ENCODE peak calls at places on chromosome 7, in six cellular contexts. D, M, L, B, O and J are unnamed samples.

GRCh38 chr7:157337316-157338149 is 729 bp downstream of the DNAJB6 start:
- DNase-seq in D (no peak), M (peak; percentile 67), L (no peak), B (no peak), O (no peak), J (peak; percentile 47)

GRCh38 chr7:136528329-136528728 is 340.1 kb upstream of the CHRM2 start:
- DNase-seq in D (no peak), M (peak; percentile 88), L (peak; percentile 46), B (peak; percentile 38), O (no peak), J (peak; percentile 57)

GRCh38 chr7:112449353-112449752 is 907 bp upstream of the IFRD1 start:
- DNase-seq in D (no peak), M (peak; percentile 47), L (no peak), B (no peak), O (peak; percentile 59), J (peak; percentile 48)

GRCh38 chr7:27607210-27607606 is 55.5 kb downstream of the HIBADH start:
- DNase-seq in D (no peak), M (no peak), L (no peak), B (no peak), O (no peak), J (no peak)

GRCh38 chr7:42931834-42932651 is at the start of the genes MRPL32 and PSMA2:
- DNase-seq in D (peak; percentile 91), M (peak; percentile 97), L (peak; percentile 93), B (peak; percentile 85), O (peak; percentile 95), J (peak; percentile 98)

GRCh38 chr7:4878336-4879335 is 4.9 kb downstream of the RADIL start:
- DNase-seq in D (no peak), M (no peak), L (no peak), B (no peak), O (no peak), J (no peak)

GRCh38 chr7:90772410-90772809 is 176.3 kb downstream of the CDK14 start:
- DNase-seq in D (no peak), M (no peak), L (no peak), B (no peak), O (no peak), J (no peak)

GRCh38 chr7:114901771-114902170 is 20.1 kb upstream of the MDFIC start:
- DNase-seq in D (no peak), M (peak; percentile 26), L (no peak), B (no peak), O (peak; percentile 85), J (peak; percentile 30)

GRCh38 chr7:55774327-55775050 is 88.1 kb downstream of the SEPTIN14 start:
- DNase-seq in D (no peak), M (no peak), L (no peak), B (no peak), O (no peak), J (no peak)

GRCh38 chr7:44113764-44114354 is 9.5 kb downstream of the POLD2 start:
- DNase-seq in D (no peak), M (no peak), L (no peak), B (no peak), O (no peak), J (no peak)

GRCh38 chr7:112067609-112068540 is 138.3 kb downstream of the DOCK4 start:
- DNase-seq in D (no peak), M (no peak), L (no peak), B (no peak), O (no peak), J (no peak)

GRCh38 chr7:3260425-3260762 is 40.7 kb upstream of the SDK1 start:
- DNase-seq in D (no peak), M (peak; percentile 41), L (no peak), B (peak; percentile 5), O (no peak), J (no peak)

GRCh38 chr7:88224596-88225275 is 4.9 kb upstream of the SRI start:
- DNase-seq in D (no peak), M (peak; percentile 43), L (no peak), B (no peak), O (no peak), J (peak; percentile 54)

DNA sequence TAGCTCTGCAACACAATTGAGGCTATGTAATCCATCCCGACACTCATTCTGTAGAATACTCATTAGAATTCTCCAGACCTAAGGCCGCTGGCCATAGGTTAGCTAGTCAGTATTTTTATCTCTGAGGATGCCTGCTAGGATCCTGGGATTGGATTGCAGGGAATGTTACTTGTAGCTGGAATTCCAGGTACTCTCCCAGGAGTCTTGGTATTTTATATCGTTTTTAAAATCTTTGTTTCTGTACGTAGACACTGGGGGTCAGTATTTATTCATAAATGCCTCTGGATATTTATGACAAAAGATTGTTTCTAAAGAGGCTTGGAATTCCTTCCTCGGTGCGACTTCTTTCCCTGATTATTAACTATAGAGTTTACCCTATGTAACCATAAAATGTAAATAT is 40.1 kb downstream of the BPGM start:
- DNase-seq in D (no peak), M (peak; percentile 43), L (no peak), B (no peak), O (no peak), J (peak; percentile 38)
- TF ChIP-seq CTCF in D (peak; percentile 31), M (peak; percentile 72), L (peak; percentile 49), B (no peak), O (peak; percentile 46), J (peak; percentile 73)

DNA sequence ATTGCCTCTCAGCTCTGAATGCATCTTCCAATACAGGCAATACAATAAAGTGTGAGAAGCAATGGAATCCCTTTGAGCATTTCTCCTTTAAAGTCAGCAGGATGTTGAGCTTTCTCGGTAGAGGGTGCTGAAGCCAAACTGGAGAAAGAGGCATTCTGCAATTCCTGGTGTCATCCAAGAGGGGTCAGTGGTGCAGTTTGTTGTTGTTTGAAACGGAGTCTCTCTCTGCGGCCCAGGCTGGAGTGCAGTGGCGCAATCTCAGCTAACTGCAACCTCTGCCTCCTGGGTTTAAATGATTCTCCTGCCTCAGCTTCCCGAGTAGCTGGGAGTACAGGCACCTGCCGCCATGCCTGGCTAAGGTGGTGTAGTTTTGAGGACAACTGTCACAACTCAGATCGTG is 486.5 kb downstream of the CALN1 start:
- DNase-seq in D (no peak), M (no peak), L (no peak), B (no peak), O (no peak), J (no peak)
- TF ChIP-seq CTCF in D (no peak), M (no peak), L (no peak), B (peak; percentile 4), O (peak; percentile 10), J (no peak)

GRCh38 chr7:19709249-19709578 is 377 bp upstream of the POLR1F start:
- DNase-seq in D (no peak), M (no peak), L (no peak), B (no peak), O (no peak), J (no peak)
- TF ChIP-seq CTCF in D (no peak), M (no peak), L (no peak), B (no peak), O (no peak), J (peak; percentile 61)

GRCh38 chr7:117157121-117157870 is 165.6 kb downstream of the WNT2 start:
- DNase-seq in D (peak; percentile 27), M (peak; percentile 87), L (peak; percentile 59), B (peak; percentile 82), O (no peak), J (peak; percentile 81)
- TF ChIP-seq CTCF in D (no peak), M (peak; percentile 44), L (peak; percentile 48), B (peak; percentile 42), O (no peak), J (peak; percentile 70)

GRCh38 chr7:29107056-29107455 is 39.3 kb downstream of the CPVL start:
- DNase-seq in D (no peak), M (no peak), L (no peak), B (no peak), O (no peak), J (no peak)
- TF ChIP-seq CTCF in D (no peak), M (no peak), L (no peak), B (no peak), O (no peak), J (no peak)

DNA sequence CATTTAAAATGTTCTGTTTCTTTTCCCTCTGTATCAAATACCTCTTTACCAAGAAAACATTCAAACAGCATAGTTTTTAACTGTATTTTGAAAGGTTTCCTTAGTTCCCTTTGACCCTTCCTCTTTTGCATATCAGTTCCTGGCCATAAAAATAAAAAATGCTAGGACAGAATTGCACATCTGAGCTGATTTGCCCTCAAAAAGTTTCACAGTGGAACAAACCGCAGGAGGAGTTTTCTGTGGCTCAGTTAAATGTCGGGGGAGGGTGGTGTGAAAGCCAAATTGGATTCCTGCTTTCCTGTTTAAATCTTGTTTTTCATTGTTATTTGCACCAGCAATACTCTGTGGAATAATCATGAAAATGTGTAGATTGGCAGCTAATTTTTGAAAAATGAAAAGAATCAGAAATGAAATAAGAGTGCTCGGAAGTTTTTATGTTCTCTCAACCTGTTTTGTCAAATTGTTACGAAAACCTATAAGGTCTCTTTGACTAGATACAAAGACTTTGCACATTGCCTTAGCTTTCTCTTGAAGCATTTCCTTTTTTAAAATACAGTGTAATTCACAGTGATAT is 8.2 kb downstream of the IKZF1 start:
- DNase-seq in D (no peak), M (no peak), L (no peak), B (no peak), O (no peak), J (no peak)
- TF ChIP-seq CTCF in D (no peak), M (no peak), L (no peak), B (no peak), O (no peak), J (no peak)

DNA sequence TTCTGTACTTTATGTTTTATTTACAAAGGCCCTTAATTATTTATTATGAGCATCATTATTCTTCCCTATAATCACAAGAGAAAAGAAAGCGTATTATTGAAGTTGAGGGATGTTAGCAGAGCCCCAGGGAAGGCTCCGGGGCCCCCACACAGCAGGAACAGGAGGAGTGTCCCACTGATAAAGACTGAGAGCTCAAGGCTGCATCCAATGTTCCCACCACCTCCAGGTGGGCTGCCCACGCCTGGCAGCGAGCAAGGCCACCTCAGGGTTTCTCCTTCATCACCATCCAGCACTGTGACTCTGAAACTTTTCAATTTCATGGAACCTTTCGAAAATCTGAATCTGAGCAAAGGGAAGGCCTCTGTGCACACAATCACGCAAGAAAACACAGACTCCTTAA is 35.9 kb upstream of the WIPF3 start:
- DNase-seq in D (no peak), M (no peak), L (no peak), B (no peak), O (no peak), J (no peak)
- TF ChIP-seq CTCF in D (no peak), M (no peak), L (no peak), B (no peak), O (no peak), J (no peak)

GRCh38 chr7:22724861-22725260 is 2.1 kb upstream of the IL6 start:
- DNase-seq in D (no peak), M (no peak), L (no peak), B (no peak), O (no peak), J (no peak)

GRCh38 chr7:22726345-22726848 is 603 bp upstream of the IL6 start:
- DNase-seq in D (no peak), M (peak; percentile 90), L (peak; percentile 62), B (no peak), O (peak; percentile 37), J (peak; percentile 74)

GRCh38 chr7:22726849-22727792 is at the start of gene IL6:
- DNase-seq in D (no peak), M (peak; percentile 97), L (peak; percentile 83), B (peak; percentile 86), O (no peak), J (peak; percentile 96)

GRCh38 chr7:22723642-22724041 is 3.4 kb upstream of the IL6 start:
- DNase-seq in D (no peak), M (no peak), L (no peak), B (no peak), O (no peak), J (no peak)

DNA sequence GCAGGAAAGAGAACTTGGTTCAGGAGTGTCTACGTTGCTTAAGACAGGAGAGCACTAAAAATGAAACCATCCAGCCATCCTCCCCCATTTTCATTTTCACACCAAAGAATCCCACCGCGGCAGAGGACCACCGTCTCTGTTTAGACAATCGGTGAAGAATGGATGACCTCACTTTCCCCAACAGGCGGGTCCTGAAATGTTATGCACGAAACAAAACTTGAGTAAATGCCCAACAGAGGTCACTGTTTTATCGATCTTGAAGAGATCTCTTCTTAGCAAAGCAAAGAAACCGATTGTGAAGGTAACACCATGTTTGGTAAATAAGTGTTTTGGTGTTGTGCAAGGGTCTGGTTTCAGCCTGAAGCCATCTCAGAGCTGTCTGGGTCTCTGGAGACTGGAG is 1.4 kb upstream of the IL6 start:
- DNase-seq in D (no peak), M (peak; percentile 48), L (no peak), B (no peak), O (peak; percentile 27), J (peak; percentile 37)
- TF ChIP-seq CTCF in D (no peak), M (peak; percentile 9), L (peak; percentile 39), B (no peak), O (no peak), J (peak; percentile 22)